ENCODE peak calls at places on chromosomes 2 and 18, in four cellular contexts. H is K562, T is HepG2, Y is GM12878. B is an unnamed sample.
A peak's percentile ranks its signal among the peaks of the same experiment; 100 is the strongest.

GRCh38 chr2:16228471-16228870 is 288.1 kb downstream of the MYCN start:
- DNase-seq in H (no peak), T (no peak), Y (no peak), B (no peak)

GRCh38 chr2:125086313-125087184 is 1061.5 kb downstream of the CNTNAP5 start:
- DNase-seq in H (no peak), T (peak; percentile 50), Y (no peak), B (no peak)

GRCh38 chr2:9069496-9069991 is 66.1 kb upstream of the MBOAT2 start:
- DNase-seq in H (no peak), T (no peak), Y (no peak), B (no peak)

GRCh38 chr18:34821669-34822210 is 111.6 kb downstream of the DTNA start:
- DNase-seq in H (no peak), T (peak; percentile 38), Y (no peak), B (no peak)

GRCh38 chr2:159557437-159558034 is 58.8 kb downstream of the BAZ2B start:
- DNase-seq in H (peak; percentile 39), T (peak; percentile 42), Y (peak; percentile 3), B (no peak)

GRCh38 chr2:20065885-20066602 is 14.6 kb upstream of the LAPTM4A start:
- DNase-seq in H (no peak), T (peak; percentile 95), Y (no peak), B (no peak)

GRCh38 chr2:160406591-160407392 is 86.8 kb downstream of the RBMS1 start:
- DNase-seq in H (no peak), T (peak; percentile 35), Y (no peak), B (no peak)

GRCh38 chr2:12430036-12430795 is 286.5 kb upstream of the TRIB2 start:
- DNase-seq in H (no peak), T (no peak), Y (no peak), B (no peak)

GRCh38 chr2:98560256-98560771 is 48.0 kb downstream of the COA5 start:
- DNase-seq in H (peak; percentile 91), T (no peak), Y (no peak), B (no peak)

GRCh38 chr2:163266772-163267171 is 428.2 kb upstream of the KCNH7 start:
- DNase-seq in H (no peak), T (no peak), Y (no peak), B (no peak)

DNA sequence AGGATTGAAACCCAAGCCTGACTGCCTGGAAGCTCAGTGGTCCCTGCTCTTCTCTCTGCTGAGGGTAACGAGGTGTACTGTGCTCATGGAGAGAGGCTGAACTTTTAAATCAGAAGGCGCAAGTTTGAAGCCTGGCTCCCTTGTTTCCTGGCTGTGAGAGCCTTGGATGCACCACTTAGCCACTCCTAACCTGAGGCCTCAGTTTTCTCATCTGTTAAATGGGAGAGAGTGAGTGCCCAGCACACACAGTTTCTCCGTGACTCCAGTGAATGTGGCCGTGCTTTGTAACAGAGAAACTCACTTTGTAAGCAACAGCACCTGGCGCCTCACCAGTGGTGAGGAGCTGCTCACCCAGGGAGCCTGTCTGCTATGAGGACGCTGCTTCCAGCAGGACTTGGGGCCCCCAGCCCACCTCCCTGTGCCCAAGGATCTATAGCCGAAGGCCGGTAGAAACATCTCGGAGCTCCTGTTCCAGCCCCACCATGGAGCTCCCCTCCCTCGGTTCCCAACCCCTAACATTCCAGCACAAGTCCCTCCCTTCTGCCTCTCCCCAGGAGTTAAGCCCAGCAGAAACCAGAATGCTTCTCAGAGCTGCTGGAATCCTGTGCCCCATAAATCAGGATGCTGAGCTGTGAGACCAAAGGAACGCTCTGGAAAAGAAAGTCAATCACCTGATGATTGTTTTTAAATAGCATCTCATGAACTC is 20.3 kb upstream of the KCNK3 start:
- DNase-seq in H (no peak), T (no peak), Y (no peak), B (no peak)
- TF ChIP-seq ATF3 in H (no peak), T (no peak), Y (no peak), B (no peak)

DNA sequence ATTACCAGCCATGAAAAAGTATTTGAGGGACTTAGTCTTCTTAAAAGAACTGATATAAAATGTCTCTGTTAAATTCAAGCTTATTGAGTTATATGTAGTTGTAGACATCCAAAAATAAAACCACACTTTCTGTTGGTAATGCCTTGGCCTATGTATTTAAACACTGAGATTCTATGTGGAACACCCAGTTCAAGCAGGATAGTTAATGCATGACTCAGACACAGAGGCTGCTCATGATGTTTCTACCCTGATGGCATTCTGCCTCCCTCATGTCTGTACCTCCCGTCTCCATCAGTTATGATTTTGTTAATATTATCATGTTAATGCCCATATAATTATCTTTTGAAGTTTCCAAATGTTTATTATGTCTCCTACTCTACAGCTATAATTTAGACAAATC is 164.5 kb downstream of the XIRP2 start:
- DNase-seq in H (no peak), T (no peak), Y (no peak), B (no peak)
- TF ChIP-seq CBFB in H (no peak), T (no peak), Y (no peak), B (no peak)

GRCh38 chr2:71477231-71477681 is 23.9 kb downstream of the DYSF start:
- DNase-seq in H (no peak), T (no peak), Y (no peak), B (no peak)
- TF ChIP-seq ATF3 in H (no peak), T (no peak), Y (no peak), B (no peak)

GRCh38 chr2:153416071-153416470 is 62.5 kb downstream of the RPRM start:
- DNase-seq in H (no peak), T (no peak), Y (no peak), B (no peak)
- TF ChIP-seq CBFB in H (no peak), T (no peak), Y (no peak), B (no peak)

DNA sequence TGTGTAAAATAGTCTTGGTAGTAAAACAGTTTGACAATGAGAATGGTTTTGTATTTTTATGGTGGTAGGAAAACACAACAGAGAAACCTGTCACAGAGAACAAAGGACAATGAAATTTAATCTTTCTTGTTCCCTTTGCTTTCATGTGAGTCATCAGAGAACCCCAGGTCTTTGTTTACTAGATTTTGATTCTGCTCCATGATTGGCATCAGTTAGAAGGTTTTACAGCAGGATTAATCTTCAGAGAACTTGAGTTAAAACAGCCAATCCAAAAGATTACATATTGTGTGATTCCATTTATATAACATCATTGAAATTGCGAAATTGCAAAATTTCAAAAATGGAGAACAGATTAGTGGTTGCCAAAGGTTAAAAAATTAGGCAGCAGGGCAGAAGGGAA is 2.5 kb downstream of the APLF start:
- DNase-seq in H (no peak), T (peak; percentile 37), Y (no peak), B (no peak)
- TF ChIP-seq ATF3 in H (no peak), T (no peak), Y (no peak), B (no peak)